ENCODE peak calls at places on chromosomes 13 and 19, in six cellular contexts. X is mammary epithelial cell, P is SK-MEL-5, N is AG09309, V is lower lobe of right lung, D is NCI-H2081. Q is an unnamed sample.
A peak's percentile ranks its signal among the peaks of the same experiment; 100 is the strongest.

GRCh38 chr19:57314146-57314545 is 6.1 kb upstream of the ZNF543 start:
- DNase-seq in X (no peak), P (no peak), N (no peak), V (no peak), D (no peak), Q (no peak)

GRCh38 chr19:34217952-34218817 is 36.2 kb upstream of the GARRE1 start:
- DNase-seq in X (peak; percentile 89), P (peak; percentile 39), N (peak; percentile 99), V (no peak), D (peak; percentile 90), Q (peak; percentile 95)

GRCh38 chr13:106649495-106649894 is 81.6 kb upstream of the ARGLU1 start:
- DNase-seq in X (peak; percentile 43), P (no peak), N (no peak), V (no peak), D (no peak), Q (peak; percentile 68)

GRCh38 chr13:26133286-26133685 is 81.5 kb upstream of the SHISA2 start:
- DNase-seq in X (no peak), P (no peak), N (no peak), V (no peak), D (no peak), Q (no peak)

GRCh38 chr13:97719759-97720158 is 233.7 kb upstream of the IPO5 start:
- DNase-seq in X (peak; percentile 44), P (no peak), N (no peak), V (no peak), D (no peak), Q (peak; percentile 16)

GRCh38 chr19:12841094-12841493 is 2.8 kb downstream of the MAST1 start:
- DNase-seq in X (no peak), P (no peak), N (no peak), V (peak; percentile 50), D (no peak), Q (no peak)

GRCh38 chr13:20416223-20416622 is 109.4 kb downstream of the CRYL1 start:
- DNase-seq in X (no peak), P (no peak), N (no peak), V (no peak), D (no peak), Q (no peak)

GRCh38 chr19:46859637-46860124 is 1.1 kb upstream of the ARHGAP35 start:
- DNase-seq in X (no peak), P (peak; percentile 93), N (no peak), V (peak; percentile 70), D (peak; percentile 69), Q (no peak)

Q was measured in A172.